ENCODE peak calls at places on chromosomes 7 and 10, in nine cellular contexts. K, Q, T, U, E, D, F, Y and N are unnamed samples.

GRCh38 chr7:158614695-158615094 is 27.1 kb upstream of the PTPRN2 start:
- DNase-seq in U (no peak), F (peak), Y (no peak), Q (no peak), E (no peak), D (no peak), T (no peak), K (no peak), N (no peak)

GRCh38 chr7:30468041-30468440 is 10.5 kb downstream of the NOD1 start:
- DNase-seq in F (peak), E (no peak), T (peak), U (no peak), Q (no peak), K (no peak), Y (no peak), D (no peak), N (no peak)

GRCh38 chr10:119256030-119256429 is 48.7 kb downstream of the GRK5 start:
- DNase-seq in U (no peak), F (no peak), Q (no peak), Y (no peak), K (no peak), T (no peak), D (no peak), E (no peak), N (no peak)

GRCh38 chr10:17394854-17395253 is 59.5 kb downstream of the ST8SIA6 start:
- DNase-seq in E (no peak), T (no peak), D (no peak), K (no peak), U (no peak), Q (no peak), F (no peak), Y (no peak), N (no peak)

GRCh38 chr7:132656846-132657776 is 80.8 kb upstream of the PLXNA4 start:
- DNase-seq in Q (no peak), D (no peak), K (no peak), T (no peak), E (peak), U (no peak), F (peak), Y (no peak), N (no peak)

GRCh38 chr10:30436200-30436599 is 2.2 kb downstream of the MAP3K8 start:
- DNase-seq in Y (no peak), U (no peak), Q (no peak), E (peak), D (no peak), F (peak), K (peak), T (no peak), N (no peak)

GRCh38 chr10:12969951-12970350 is 31.6 kb downstream of the CCDC3 start:
- DNase-seq in E (no peak), Q (no peak), K (no peak), Y (no peak), T (no peak), D (no peak), F (no peak), U (no peak), N (no peak)

GRCh38 chr7:96285579-96285978 is 36.3 kb downstream of the SLC25A13 start:
- DNase-seq in F (no peak), E (no peak), U (no peak), K (no peak), Q (no peak), T (no peak), Y (no peak), D (no peak), N (peak)

GRCh38 chr10:35236739-35237138 is 99.6 kb upstream of the CCNY start:
- DNase-seq in D (no peak), Q (no peak), U (no peak), F (peak), Y (no peak), E (peak), T (no peak), K (no peak), N (no peak)

GRCh38 chr7:16811555-16811954 is 6.8 kb upstream of the AGR2 start:
- DNase-seq in E (no peak), Q (no peak), T (no peak), D (no peak), K (no peak), Y (no peak), U (no peak), F (peak), N (no peak)

GRCh38 chr7:38561166-38561565 is 70.0 kb downstream of the AMPH start:
- DNase-seq in Y (no peak), K (no peak), D (no peak), Q (no peak), U (no peak), T (no peak), F (no peak), E (no peak), N (no peak)

GRCh38 chr7:3678411-3678810 is 377.4 kb downstream of the SDK1 start:
- DNase-seq in T (no peak), D (no peak), U (no peak), Y (no peak), E (no peak), K (no peak), F (no peak), Q (no peak), N (no peak)

GRCh38 chr7:3670898-3671297 is 369.8 kb downstream of the SDK1 start:
- DNase-seq in T (no peak), K (no peak), U (no peak), Q (no peak), Y (no peak), F (peak), E (no peak), D (no peak), N (no peak)

GRCh38 chr7:3668743-3669142 is 367.7 kb downstream of the SDK1 start:
- DNase-seq in Y (no peak), K (no peak), D (no peak), F (no peak), E (no peak), Q (no peak), T (no peak), U (no peak), N (no peak)

DNA sequence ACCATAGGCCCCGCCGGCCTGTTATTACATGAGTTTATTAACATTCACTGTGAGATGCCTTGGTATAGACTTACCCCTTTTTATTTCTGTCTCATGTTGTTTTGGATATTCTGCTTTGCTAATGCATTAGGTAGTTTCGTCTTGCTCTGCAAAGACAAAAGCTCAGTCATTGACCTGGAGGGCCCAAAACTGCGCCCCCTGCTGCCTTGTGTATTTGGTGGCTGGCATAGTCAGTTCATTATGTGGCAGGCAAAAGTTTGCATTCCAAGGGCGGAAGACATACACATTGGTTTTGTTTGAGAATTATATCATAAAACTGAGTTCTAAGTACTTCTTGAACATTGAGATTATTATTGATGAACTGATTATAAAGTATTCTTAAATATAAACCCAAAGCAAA is 372.5 kb downstream of the SDK1 start:
- DNase-seq in F (peak), Q (peak), D (peak), K (no peak), E (peak), U (no peak), T (no peak), Y (no peak), N (no peak)
- TF ChIP-seq CTCF in F (peak), Q (peak), D (no peak), K (no peak), E (peak), U (no peak), T (peak), Y (no peak), N (no peak)

DNA sequence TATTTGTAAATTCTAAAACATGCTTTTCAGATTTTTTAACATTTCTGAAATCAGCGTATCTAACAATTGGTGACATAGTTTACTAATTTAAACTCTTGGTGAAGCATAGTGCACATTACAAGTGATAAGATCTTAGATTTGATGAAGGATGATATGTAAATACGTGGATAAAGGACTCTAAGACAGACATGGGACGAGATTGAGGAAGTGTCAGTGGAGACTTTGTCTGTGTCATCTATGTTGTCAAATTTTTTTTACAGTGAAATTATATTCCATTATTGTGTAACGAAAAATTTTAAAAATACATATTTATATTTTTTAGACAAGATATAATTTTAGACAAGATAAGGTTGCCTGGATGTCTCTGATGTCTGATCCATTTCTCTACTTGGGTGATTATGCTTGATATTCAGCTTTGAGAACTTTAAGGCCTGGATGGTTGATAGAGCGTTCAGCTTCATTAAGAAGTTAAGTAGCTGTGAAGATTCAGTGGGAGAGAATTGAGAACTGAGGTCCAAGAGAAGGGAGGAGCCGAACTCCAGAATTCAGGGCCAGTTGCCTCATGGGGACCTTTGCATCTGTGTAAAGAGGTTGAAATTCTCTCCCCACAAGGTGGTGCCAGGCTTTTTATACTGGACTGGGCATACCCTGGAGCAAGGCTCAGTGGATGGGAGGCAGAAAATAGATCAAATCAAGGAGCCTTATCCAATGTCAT is 62.7 kb downstream of the KAT6B start:
- DNase-seq in Y (no peak), F (no peak), E (peak), D (no peak), T (no peak), Q (no peak), U (no peak), K (no peak), N (no peak)
- TF ChIP-seq CTCF in Y (no peak), F (no peak), E (peak), D (no peak), T (peak), Q (no peak), U (no peak), K (no peak), N (no peak)

GRCh38 chr10:131568866-131569265 is 257.3 kb upstream of the TCERG1L start:
- DNase-seq in U (no peak), E (no peak), F (no peak), Y (no peak), T (no peak), Q (no peak), D (no peak), K (no peak), N (no peak)

GRCh38 chr10:131571346-131571745 is 259.8 kb upstream of the TCERG1L start:
- DNase-seq in K (no peak), D (no peak), Y (no peak), Q (no peak), F (no peak), T (no peak), E (no peak), U (no peak), N (no peak)

GRCh38 chr10:131571845-131572244 is 260.3 kb upstream of the TCERG1L start:
- DNase-seq in E (no peak), D (no peak), U (no peak), Y (no peak), Q (no peak), K (no peak), T (no peak), F (no peak), N (no peak)

GRCh38 chr10:131570716-131571307 is 259.3 kb upstream of the TCERG1L start:
- DNase-seq in Q (no peak), E (no peak), F (no peak), U (no peak), Y (no peak), K (no peak), T (no peak), D (no peak), N (no peak)

DNA sequence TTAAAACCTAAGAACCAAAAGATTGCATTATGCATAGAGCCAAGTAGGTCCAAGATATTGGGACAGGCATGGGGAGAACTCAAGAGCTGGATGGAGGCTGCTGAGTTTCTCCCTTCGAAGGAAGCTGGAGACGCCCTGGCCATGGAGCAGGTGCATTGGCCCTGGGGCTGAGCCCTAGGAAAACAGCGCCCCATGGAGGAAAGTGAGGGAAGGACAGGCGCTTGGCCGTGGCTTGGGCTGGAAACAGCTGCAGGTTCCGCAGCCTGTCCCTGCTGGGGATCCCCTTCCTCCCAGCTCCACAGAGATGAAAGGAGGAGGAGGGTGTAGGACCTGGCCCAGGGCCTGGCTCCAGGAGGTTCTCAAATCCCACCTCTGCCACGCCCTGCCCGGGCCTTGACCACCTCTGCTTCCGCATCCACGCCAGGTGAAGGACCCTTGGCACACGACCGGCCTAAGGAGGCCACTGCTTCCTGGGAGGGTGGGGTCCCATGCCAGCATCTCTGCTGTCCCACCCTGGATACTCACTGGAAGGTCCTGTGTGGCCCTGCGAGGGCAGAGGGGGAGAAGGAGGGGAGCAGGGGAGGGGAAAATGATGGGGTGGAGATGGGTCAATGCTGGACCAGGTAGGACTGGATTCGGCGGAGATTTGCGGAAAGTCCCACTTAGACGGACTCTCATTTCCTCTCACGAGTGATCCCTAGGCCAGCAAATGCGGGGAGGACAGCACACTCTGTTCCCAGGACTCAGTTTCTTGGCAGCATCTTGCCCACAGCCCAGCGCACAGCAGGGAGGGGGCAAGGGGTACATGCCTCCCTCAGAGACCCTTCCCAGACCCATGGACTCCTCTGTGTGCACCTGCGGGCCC is 258.6 kb upstream of the TCERG1L start:
- DNase-seq in T (no peak), Y (no peak), E (peak), Q (no peak), K (no peak), U (no peak), D (no peak), F (no peak), N (no peak)
- TF ChIP-seq CTCF in T (no peak), Y (no peak), E (peak), Q (peak), K (no peak), U (no peak), D (no peak), F (no peak), N (peak)

DNA sequence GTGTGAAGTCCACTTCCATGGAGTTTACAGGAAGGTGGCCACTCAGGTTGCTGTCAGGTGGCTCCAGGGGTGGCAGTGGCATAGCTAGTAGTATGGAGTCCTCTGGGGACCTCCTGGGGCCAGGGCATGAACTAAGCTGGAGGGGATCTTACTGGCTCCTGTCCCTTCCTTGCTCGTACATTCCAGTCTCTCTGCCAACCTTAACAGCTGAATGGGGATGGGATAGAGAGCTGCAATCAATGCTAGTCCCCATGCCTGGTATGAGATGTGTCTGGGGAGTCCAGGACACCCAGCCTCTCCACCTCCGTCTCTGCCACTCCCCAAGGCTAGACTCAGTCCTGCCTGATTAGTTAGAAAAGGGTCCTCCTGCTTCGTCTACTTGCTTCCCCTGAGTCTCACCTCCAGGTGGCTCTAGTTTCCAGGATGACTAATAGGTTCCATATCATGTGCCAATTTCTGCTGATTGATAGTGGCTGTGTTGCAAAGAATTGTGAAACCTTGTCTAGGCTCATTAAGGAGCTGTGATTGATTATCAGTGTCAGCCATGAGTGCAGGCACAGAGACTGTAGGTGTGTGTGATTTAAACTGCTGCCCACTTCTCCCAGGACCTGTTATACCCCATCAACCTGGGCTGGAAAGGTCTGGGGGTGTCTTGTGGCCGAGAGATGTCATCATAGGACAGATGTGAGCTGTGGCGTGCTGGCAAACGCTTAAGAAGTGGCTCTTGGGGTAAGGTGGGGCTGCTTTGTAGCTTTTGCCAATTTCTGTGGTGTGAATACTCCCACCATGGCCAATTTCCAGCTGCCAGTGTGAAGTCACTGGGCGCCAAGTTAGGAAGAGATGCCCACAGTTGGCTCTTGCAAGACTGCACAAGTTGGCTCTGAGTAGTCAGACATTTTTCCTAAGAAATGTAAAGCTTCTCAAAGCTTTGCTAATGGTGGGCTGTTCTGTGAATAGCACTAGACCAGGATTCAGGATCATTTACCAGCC is 59.8 kb downstream of the COL13A1 start:
- DNase-seq in F (peak), T (no peak), Q (no peak), Y (no peak), U (no peak), D (no peak), E (no peak), K (no peak), N (no peak)
- TF ChIP-seq CTCF in F (peak), T (no peak), Q (peak), Y (no peak), U (no peak), D (no peak), E (peak), K (no peak), N (no peak)

DNA sequence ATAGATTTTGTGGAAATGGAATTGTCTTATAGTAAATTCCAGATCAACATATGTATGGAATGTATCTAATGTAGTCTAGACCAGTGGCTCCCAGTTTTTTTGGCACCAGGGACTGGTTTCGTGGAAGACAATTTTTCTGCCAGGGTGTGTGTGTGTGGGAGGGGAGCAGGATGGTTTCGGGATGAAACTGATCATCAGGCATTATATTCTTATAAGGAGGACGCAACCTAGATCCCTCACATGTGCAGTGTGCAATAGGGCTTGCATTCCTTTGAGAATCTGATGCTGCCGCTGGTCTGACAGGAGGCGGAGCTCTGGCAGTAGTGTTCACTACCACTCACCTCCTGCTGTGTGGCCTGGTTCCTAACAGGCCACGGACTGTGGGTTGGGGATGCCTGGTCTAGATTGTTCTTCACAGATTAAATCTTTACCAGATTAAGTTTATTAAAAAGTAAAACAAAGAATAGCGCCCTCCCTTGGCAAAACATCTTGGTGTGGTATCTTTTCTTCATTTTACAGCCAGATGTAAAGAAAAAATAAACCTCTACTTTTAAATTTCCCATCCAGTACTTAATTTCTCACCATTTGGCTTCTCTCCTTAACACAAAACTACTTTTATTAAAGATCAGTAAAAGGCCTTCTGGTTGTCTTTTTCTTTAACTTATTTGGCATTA is 48.4 kb downstream of the SEPTIN7 start:
- DNase-seq in T (no peak), E (peak), K (no peak), D (no peak), U (no peak), Y (no peak), F (peak), Q (no peak), N (no peak)
- TF ChIP-seq CTCF in T (no peak), E (peak), K (no peak), D (no peak), U (no peak), Y (peak), F (no peak), Q (peak), N (no peak)

DNA sequence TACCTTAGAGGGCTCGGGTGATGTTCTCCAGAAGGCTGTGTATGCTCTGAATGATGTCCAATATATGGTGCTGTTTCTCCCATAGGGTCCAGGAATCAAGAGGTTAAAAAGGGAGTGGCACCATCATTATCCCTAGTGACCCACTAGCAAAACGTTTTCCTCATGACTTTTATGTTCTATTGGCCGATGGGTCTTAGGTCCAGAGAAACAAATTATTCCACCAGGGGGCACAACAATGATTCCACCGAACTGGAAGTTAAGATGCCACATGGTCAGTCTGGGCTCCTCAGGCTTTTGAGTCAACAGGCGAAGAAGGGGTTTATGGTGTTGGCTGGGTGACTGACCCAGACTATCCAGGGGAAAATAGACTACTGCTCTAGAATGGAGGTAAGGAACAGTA is 256.1 kb downstream of the COBL start:
- DNase-seq in Y (no peak), F (no peak), K (no peak), Q (no peak), D (no peak), U (no peak), E (no peak), T (no peak), N (no peak)
- TF ChIP-seq CTCF in Y (no peak), F (peak), K (no peak), Q (no peak), D (no peak), U (no peak), E (peak), T (peak), N (no peak)